ENCODE peak calls at places on chromosomes 5 and 9, in seven cellular contexts. S is PC-9, V is K562, B is body of pancreas, C is colonic mucosa, O is kidney, Q is psoas muscle. U is an unnamed sample. For H3K4me1, the result is how much of the 10 kb centered on the place peaks cover.

GRCh38 chr9:6351757-6352156 is 23.6 kb downstream of the TPD52L3 start:
- DNase-seq in S (no peak), V (no peak), B (no peak), C (no peak), O (no peak), Q (no peak), U (no peak)

GRCh38 chr5:34770486-34770885 is 68.5 kb upstream of the TTC23L start:
- DNase-seq in S (no peak), V (no peak), B (no peak), C (no peak), O (no peak), Q (no peak), U (no peak)

GRCh38 chr9:68704804-68705635 is at the start of gene PIP5K1B:
- DNase-seq in S (no peak), V (peak), B (peak), C (peak), O (peak), Q (peak), U (peak)

GRCh38 chr5:113084402-113085083 is 107.9 kb downstream of the DCP2 start:
- DNase-seq in S (no peak), V (peak), B (no peak), C (no peak), O (no peak), Q (no peak), U (no peak)

GRCh38 chr5:135386886-135387628 is 12.0 kb downstream of the MACROH2A1 start:
- DNase-seq in S (peak), V (peak), B (peak), C (peak), O (no peak), Q (no peak), U (no peak)

GRCh38 chr9:20563917-20564316 is 58.4 kb downstream of the MLLT3 start:
- DNase-seq in S (no peak), V (no peak), B (no peak), C (no peak), O (no peak), Q (no peak), U (no peak)

GRCh38 chr9:135301271-135302263 is 178.0 kb upstream of the PPP1R26 start:
- DNase-seq in S (no peak), V (no peak), B (no peak), C (no peak), O (peak), Q (no peak), U (no peak)

GRCh38 chr5:180468732-180469585 is 25.2 kb upstream of the CNOT6 start:
- DNase-seq in S (no peak), V (no peak), B (no peak), C (no peak), O (no peak), Q (no peak), U (no peak)

GRCh38 chr5:53359906-53360305 is 120.5 kb upstream of the FST start:
- DNase-seq in S (no peak), V (no peak), B (no peak), C (no peak), O (no peak), Q (no peak), U (no peak)

GRCh38 chr5:36494756-36495637 is 111.4 kb upstream of the SLC1A3 start:
- DNase-seq in S (peak), V (no peak), B (peak), C (no peak), O (no peak), Q (no peak), U (no peak)

GRCh38 chr5:181187500-181188213 is 17.3 kb downstream of the TRIM7 start:
- DNase-seq in S (peak), V (peak), B (peak), C (peak), O (peak), Q (peak), U (no peak)

GRCh38 chr5:28313543-28314334 is 1275.4 kb upstream of the CDH9 start:
- DNase-seq in S (peak), V (no peak), B (no peak), C (no peak), O (no peak), Q (no peak), U (no peak)

GRCh38 chr5:74934949-74935751 is 69.0 kb upstream of the FAM169A start:
- DNase-seq in S (no peak), V (no peak), B (peak), C (no peak), O (no peak), Q (no peak), U (no peak)

GRCh38 chr9:127897194-127897692 is 2.2 kb downstream of the ST6GALNAC6 start:
- DNase-seq in S (no peak), V (peak), B (peak), C (peak), O (peak), Q (peak), U (no peak)

DNA sequence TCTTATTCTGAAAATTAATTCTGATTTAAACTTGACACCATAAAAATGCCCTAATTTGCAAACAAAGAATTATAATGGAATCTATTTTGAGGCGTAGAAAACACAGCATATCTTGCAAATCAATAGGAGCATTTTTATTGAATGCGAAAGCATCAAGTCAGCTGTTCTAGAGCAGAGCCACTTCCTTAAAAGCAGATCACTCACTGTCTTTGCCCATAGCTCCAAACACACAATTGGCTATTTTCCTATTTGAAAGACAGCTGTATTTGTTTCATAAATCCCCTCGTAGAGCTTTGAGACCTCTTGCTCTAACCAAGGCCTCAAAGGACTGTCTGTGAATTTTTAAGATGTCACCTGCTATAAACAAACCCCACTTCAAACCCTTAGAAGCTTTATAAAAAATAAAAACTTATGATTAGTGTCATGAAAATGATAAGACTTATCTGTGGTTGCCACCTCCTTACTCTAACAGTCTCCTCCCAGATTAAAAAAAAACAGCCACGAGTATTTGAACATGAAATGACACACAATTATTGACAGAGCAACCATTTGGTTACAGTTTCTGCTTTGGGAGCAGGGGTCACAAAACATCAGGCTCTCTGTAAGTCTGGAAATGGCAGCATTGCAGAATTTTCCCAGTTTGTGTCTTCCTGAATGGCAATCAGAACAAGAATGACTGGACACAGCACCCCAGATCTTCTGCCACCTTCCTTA is 75.6 kb upstream of the RASEF start:
- DNase-seq in S (no peak), V (no peak), B (no peak), C (no peak), O (no peak), Q (no peak), U (no peak)
- H3K27ac ChIP-seq in S (no peak), V (no peak), B (peak), C (no peak), O (no peak), Q (no peak), U (no peak)

GRCh38 chr5:5335708-5336211 is 86.7 kb upstream of the ICE1 start:
- DNase-seq in S (peak), V (no peak), B (no peak), C (no peak), O (no peak), Q (no peak), U (no peak)
- H3K4me1 ChIP-seq in S (under half), V (under half), B (under half), C (under half), O (under half), Q (under half), U (under half)

DNA sequence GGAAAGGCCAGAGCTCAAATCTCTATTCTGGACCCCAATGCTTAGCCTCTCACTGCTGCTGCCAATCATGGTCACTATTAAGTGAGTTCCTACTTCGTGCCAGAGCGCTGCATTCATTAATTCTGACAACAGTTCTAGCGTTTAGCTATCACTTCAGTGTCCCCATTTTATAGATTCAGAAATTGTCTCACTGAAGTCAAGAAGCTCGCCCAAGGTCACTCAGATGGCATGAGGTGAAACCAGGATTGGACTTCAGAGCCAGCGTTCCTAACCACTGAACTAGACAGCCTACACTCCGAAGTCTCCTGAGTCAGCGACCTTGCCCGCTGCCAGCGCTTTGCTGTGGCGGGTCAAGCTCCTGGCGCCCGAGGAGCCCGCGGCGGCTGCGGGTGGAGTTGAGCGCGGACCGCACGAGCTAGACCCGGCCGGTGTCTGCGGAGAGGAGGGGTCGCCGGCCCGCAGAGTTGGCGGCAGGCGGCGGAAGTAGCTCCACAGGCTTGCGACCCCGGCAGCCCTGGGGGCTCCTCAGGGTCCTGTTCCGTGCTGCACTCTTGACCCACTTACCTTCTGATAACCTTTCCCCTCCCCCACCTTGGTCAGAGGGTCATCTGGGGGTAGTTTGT is 2.1 kb upstream of the GABRB2 start:
- DNase-seq in S (no peak), V (no peak), B (no peak), C (peak), O (no peak), Q (no peak), U (no peak)
- H3K4me3 ChIP-seq in S (no peak), V (no peak), B (no peak), C (peak), O (peak), Q (peak), U (peak)

GRCh38 chr5:141823056-141823455 is 55.2 kb downstream of the PCDH1 start:
- DNase-seq in S (no peak), V (no peak), B (no peak), C (no peak), O (no peak), Q (no peak), U (no peak)
- H3K27ac ChIP-seq in S (peak), V (no peak), B (no peak), C (no peak), O (no peak), Q (no peak), U (no peak)